ENCODE peak calls at places on chromosomes 5 and 9, in eight cellular contexts. W is ovary, G is T follicular helper cell, H is left ventricle myocardium inferior, B is AG10803, D is cerebellum, A is ELR, C is ELF-1. O is an unnamed sample.

GRCh38 chr5:926416-927171 is 33.9 kb downstream of the TRIP13 start:
- DNase-seq in A (no peak), C (peak), B (peak), D (no peak), H (no peak), W (no peak), G (no peak), O (peak)

GRCh38 chr5:150073677-150074076 is 12.7 kb downstream of the CSF1R start:
- DNase-seq in W (no peak), A (no peak), H (no peak), B (no peak), C (no peak), D (no peak), G (no peak), O (no peak)

GRCh38 chr5:141149812-141150211 is at the start of gene PCDHB6:
- DNase-seq in D (peak), H (no peak), A (peak), G (no peak), B (peak), W (no peak), C (peak), O (peak)

GRCh38 chr5:103511554-103511885 is 51.1 kb downstream of the NUDT12 start:
- DNase-seq in H (no peak), G (no peak), D (no peak), B (peak), A (peak), W (no peak), C (no peak), O (peak)

GRCh38 chr9:85404911-85405580 is 336.7 kb downstream of the AGTPBP1 start:
- DNase-seq in W (no peak), A (no peak), D (no peak), H (no peak), G (no peak), C (no peak), B (no peak), O (peak)

GRCh38 chr5:14131855-14132503 is 11.2 kb upstream of the TRIO start:
- DNase-seq in W (no peak), D (no peak), B (no peak), A (no peak), H (no peak), C (no peak), G (no peak), O (no peak)

GRCh38 chr5:173714551-173715428 is 98.3 kb upstream of the BOD1 start:
- DNase-seq in H (no peak), G (no peak), C (no peak), B (peak), D (no peak), W (no peak), A (peak), O (peak)

GRCh38 chr5:97528941-97529340 is 345.9 kb upstream of the RIOK2 start:
- DNase-seq in H (no peak), B (peak), W (no peak), C (no peak), G (no peak), D (no peak), A (peak), O (no peak)

GRCh38 chr5:9544056-9544455 is 1.8 kb downstream of the SEMA5A start:
- DNase-seq in G (no peak), D (no peak), H (no peak), B (peak), W (no peak), C (no peak), A (no peak), O (no peak)